ENCODE peak calls at places on chromosomes 16 and 17, in four cellular contexts. A is H9, W is mesendoderm, R is H1. I is an unnamed sample.

GRCh38 chr17:51152766-51153209 is 571 bp upstream of the NME1 start:
- DNase-seq in A (no peak), W (peak), R (no peak), I (peak)

GRCh38 chr17:689556-690247 is 24.9 kb downstream of the VPS53 start:
- DNase-seq in A (no peak), W (no peak), R (no peak), I (no peak)

GRCh38 chr16:54361813-54362212 is 75.2 kb upstream of the IRX3 start:
- DNase-seq in A (no peak), W (peak), R (no peak), I (no peak)

GRCh38 chr17:81987161-81987770 is 9.8 kb downstream of the ASPSCR1 start:
- DNase-seq in A (no peak), W (no peak), R (no peak), I (no peak)

GRCh38 chr17:50558581-50558954 is 1.9 kb upstream of the CACNA1G start:
- DNase-seq in A (no peak), W (no peak), R (no peak), I (no peak)

GRCh38 chr16:12753203-12754023 is 50.3 kb downstream of the CPPED1 start:
- DNase-seq in A (no peak), W (no peak), R (no peak), I (no peak)

GRCh38 chr16:3025032-3026002 is 1.5 kb downstream of the THOC6 start:
- DNase-seq in A (peak), W (no peak), R (no peak), I (no peak)

GRCh38 chr16:81276323-81276722 is 37.8 kb downstream of the BCO1 start:
- DNase-seq in A (no peak), W (no peak), R (no peak), I (no peak)

GRCh38 chr16:3112058-3112880 is at the start of gene ZNF205:
- DNase-seq in A (peak), W (peak), R (peak), I (peak)

GRCh38 chr16:11405331-11406176 is 60.3 kb downstream of the RMI2 start:
- DNase-seq in A (peak), W (peak), R (peak), I (peak)

GRCh38 chr17:82772026-82772425 is 20.2 kb downstream of the TBCD start:
- DNase-seq in A (no peak), W (no peak), R (no peak), I (peak)

GRCh38 chr17:49677134-49677932 is 564 bp downstream of the SPOP start:
- DNase-seq in A (peak), W (peak), R (peak), I (peak)

GRCh38 chr17:81033535-81034167 is 1.3 kb upstream of the BAIAP2 start:
- DNase-seq in A (no peak), W (no peak), R (no peak), I (no peak)

GRCh38 chr17:56297142-56297541 is 143.9 kb downstream of the ANKFN1 start:
- DNase-seq in A (peak), W (no peak), R (no peak), I (peak)

GRCh38 chr17:40019140-40019991 is 4.1 kb downstream of the CSF3 start:
- DNase-seq in A (no peak), W (peak), R (peak), I (peak)
- H3K56ac ChIP-seq in A (no peak), W (peak), R (no peak), I (peak)

DNA sequence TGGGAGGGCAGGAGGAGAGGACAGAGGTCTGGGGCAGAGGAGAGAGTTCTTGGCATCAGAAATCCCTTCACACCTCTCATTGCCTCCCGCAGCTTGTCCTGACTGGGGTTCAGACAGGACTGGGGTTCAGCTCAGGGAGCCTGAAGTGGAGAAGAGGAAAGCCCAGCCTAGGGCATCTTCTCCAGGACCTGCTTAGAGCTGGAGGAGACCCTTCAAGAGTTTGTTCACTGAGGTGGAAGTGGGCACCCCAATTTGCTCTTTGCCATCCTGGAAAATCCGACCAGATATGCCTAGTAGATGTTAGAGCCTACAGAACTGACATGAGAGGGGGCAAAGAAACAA is 2.0 kb downstream of the HOXB3 start:
- DNase-seq in A (no peak), W (no peak), R (no peak), I (no peak)
- H3K4ac ChIP-seq in A (no peak), W (no peak), R (no peak), I (peak)

DNA sequence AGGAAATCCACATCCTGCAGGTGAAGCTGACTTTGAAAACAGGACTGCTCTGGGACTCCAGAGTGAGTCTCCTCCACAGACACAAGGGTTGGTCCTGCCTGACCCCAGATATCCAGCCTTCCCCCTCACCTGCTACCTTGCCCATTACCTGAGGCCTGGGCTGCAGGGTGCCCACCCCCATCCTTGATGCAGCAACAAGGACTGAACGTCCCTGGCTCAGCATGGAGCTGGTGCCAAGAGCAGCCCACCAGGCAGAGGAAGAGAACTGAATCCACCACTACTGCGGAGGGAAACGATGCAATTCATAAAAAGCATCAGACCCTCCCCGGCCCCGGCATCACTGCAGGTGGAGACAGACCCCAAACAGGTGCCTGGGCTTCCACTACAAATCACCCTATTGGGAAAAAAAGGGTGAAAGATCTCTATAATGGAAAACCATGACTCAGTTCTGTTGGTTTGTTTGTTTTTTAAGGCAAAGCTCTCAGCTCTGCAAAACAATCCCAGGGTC is 131.0 kb upstream of the TNRC6C start:
- DNase-seq in A (no peak), W (no peak), R (no peak), I (no peak)
- H3K56ac ChIP-seq in A (no peak), W (peak), R (no peak), I (no peak)

GRCh38 chr16:1456951-1457350 is 12.6 kb upstream of the CCDC154 start:
- DNase-seq in A (no peak), W (no peak), R (peak), I (no peak)
- H3K4ac ChIP-seq in A (no peak), W (no peak), R (no peak), I (no peak)

DNA sequence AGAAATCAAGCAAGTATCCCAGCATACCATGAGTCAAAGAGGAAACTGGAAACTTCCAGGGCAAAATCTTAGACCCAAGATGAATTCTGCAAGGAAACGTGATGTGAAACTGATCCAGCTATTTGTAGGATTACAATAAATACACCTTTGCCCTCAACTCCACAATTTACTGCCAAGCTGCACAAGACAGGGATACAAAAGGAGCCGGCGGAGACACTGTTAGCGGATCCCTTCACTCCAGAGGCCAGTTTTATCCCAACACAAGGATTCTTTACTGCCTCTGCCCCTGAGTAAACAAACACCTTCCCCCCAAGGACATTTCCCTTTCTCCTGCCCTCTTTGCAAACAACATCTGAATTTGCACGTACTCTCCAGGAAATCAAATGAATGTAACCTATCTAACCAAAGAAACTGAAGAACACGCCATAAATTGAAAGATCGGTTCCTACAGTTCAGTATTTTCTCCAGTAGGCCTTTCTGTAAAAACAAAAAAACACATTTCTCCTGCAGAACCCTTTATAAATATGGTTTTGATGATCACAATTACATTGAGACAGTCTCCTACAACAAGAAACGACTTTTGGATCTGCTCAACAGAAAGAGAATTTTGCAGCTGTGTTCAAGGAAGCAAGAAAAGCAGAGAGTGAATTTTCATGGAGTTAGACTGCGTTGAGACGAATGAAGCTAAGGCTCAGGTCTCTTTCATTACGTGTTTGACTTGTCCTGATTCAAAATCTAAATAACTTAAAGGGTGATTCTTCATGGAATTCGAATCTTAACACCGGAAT is 1.4 kb upstream of the CBX2 start:
- DNase-seq in A (no peak), W (peak), R (no peak), I (no peak)
- H3K56ac ChIP-seq in A (no peak), W (peak), R (no peak), I (no peak)

GRCh38 chr16:28494141-28494851 is at the start of gene APOBR:
- DNase-seq in A (no peak), W (no peak), R (no peak), I (no peak)
- H3K4ac ChIP-seq in A (no peak), W (no peak), R (no peak), I (no peak)

I was measured in IMR-90.